ENCODE peak calls at places on chromosomes 2 and 18, in nine cellular contexts. One of them, this sample, is unnamed.
A peak's percentile ranks its signal among the peaks of the same experiment; 100 is the strongest.

GRCh38 chr2:205283721-205284270 is 398.5 kb upstream of the NRP2 start:
- DNase-seq in HepG2: no peak
- DNase-seq in GM23248: no peak
- DNase-seq in Peyer's patch: no peak
- DNase-seq in endothelial cell of umbilical vein: no peak
- DNase-seq in psoas muscle: no peak
- DNase-seq in body of pancreas: no peak
- DNase-seq in spleen: no peak
- DNase-seq in mammary epithelial cell: no peak
- DNase-seq in this sample: no peak

GRCh38 chr2:223731503-223731902 is 105.9 kb downstream of the AP1S3 start:
- DNase-seq in endothelial cell of umbilical vein: no peak
- DNase-seq in spleen: no peak
- DNase-seq in psoas muscle: no peak
- DNase-seq in body of pancreas: no peak
- DNase-seq in Peyer's patch: no peak
- DNase-seq in mammary epithelial cell: no peak
- DNase-seq in HepG2: no peak
- DNase-seq in GM23248: no peak
- DNase-seq in this sample: no peak

GRCh38 chr18:8943900-8944870 is 158.3 kb upstream of the NDUFV2 start:
- DNase-seq in mammary epithelial cell: peak; percentile 41
- DNase-seq in HepG2: no peak
- DNase-seq in spleen: no peak
- DNase-seq in psoas muscle: no peak
- DNase-seq in endothelial cell of umbilical vein: no peak
- DNase-seq in GM23248: peak; percentile 81
- DNase-seq in Peyer's patch: no peak
- DNase-seq in body of pancreas: no peak
- DNase-seq in this sample: no peak

GRCh38 chr18:11324510-11324909 is 175.1 kb upstream of the PIEZO2 start:
- DNase-seq in HepG2: no peak
- DNase-seq in psoas muscle: no peak
- DNase-seq in spleen: no peak
- DNase-seq in body of pancreas: no peak
- DNase-seq in endothelial cell of umbilical vein: no peak
- DNase-seq in GM23248: peak; percentile 29
- DNase-seq in mammary epithelial cell: no peak
- DNase-seq in Peyer's patch: no peak
- DNase-seq in this sample: no peak

GRCh38 chr2:54604771-54605350 is 118.6 kb upstream of the EML6 start:
- DNase-seq in HepG2: no peak
- DNase-seq in psoas muscle: no peak
- DNase-seq in mammary epithelial cell: no peak
- DNase-seq in body of pancreas: no peak
- DNase-seq in Peyer's patch: no peak
- DNase-seq in GM23248: no peak
- DNase-seq in endothelial cell of umbilical vein: peak; percentile 85
- DNase-seq in spleen: no peak
- DNase-seq in this sample: no peak

GRCh38 chr2:216379955-216380354 is 7.7 kb upstream of the MARCHF4 start:
- DNase-seq in psoas muscle: no peak
- DNase-seq in Peyer's patch: no peak
- DNase-seq in spleen: no peak
- DNase-seq in endothelial cell of umbilical vein: no peak
- DNase-seq in GM23248: no peak
- DNase-seq in HepG2: no peak
- DNase-seq in body of pancreas: no peak
- DNase-seq in mammary epithelial cell: no peak
- DNase-seq in this sample: no peak

GRCh38 chr2:225056330-225057073 is 14.2 kb upstream of the DOCK10 start:
- DNase-seq in Peyer's patch: no peak
- DNase-seq in spleen: no peak
- DNase-seq in body of pancreas: no peak
- DNase-seq in endothelial cell of umbilical vein: peak; percentile 28
- DNase-seq in GM23248: peak; percentile 19
- DNase-seq in mammary epithelial cell: peak; percentile 19
- DNase-seq in psoas muscle: no peak
- DNase-seq in HepG2: no peak
- DNase-seq in this sample: no peak

GRCh38 chr18:6885992-6886823 is 156.7 kb downstream of the ARHGAP28 start:
- DNase-seq in endothelial cell of umbilical vein: peak; percentile 62
- DNase-seq in spleen: no peak
- DNase-seq in HepG2: peak; percentile 35
- DNase-seq in mammary epithelial cell: peak; percentile 32
- DNase-seq in Peyer's patch: peak; percentile 82
- DNase-seq in psoas muscle: no peak
- DNase-seq in body of pancreas: peak; percentile 62
- DNase-seq in GM23248: peak; percentile 72
- DNase-seq in this sample: peak; percentile 59

GRCh38 chr18:30903566-30903965 is 139.0 kb downstream of the DSC3 start:
- DNase-seq in HepG2: peak; percentile 9
- DNase-seq in endothelial cell of umbilical vein: no peak
- DNase-seq in spleen: no peak
- DNase-seq in psoas muscle: no peak
- DNase-seq in body of pancreas: no peak
- DNase-seq in mammary epithelial cell: peak; percentile 98
- DNase-seq in Peyer's patch: no peak
- DNase-seq in GM23248: peak; percentile 0
- DNase-seq in this sample: no peak

GRCh38 chr18:63320690-63321265 is 1.2 kb upstream of the BCL2 start:
- DNase-seq in endothelial cell of umbilical vein: peak; percentile 40
- DNase-seq in HepG2: peak; percentile 15
- DNase-seq in mammary epithelial cell: peak; percentile 17
- DNase-seq in GM23248: no peak
- DNase-seq in Peyer's patch: peak; percentile 83
- DNase-seq in spleen: peak; percentile 91
- DNase-seq in body of pancreas: peak; percentile 47
- DNase-seq in psoas muscle: peak; percentile 61
- DNase-seq in this sample: peak; percentile 73

GRCh38 chr2:23363268-23363667 is 21.7 kb upstream of the KLHL29 start:
- DNase-seq in HepG2: no peak
- DNase-seq in endothelial cell of umbilical vein: no peak
- DNase-seq in spleen: no peak
- DNase-seq in Peyer's patch: no peak
- DNase-seq in GM23248: no peak
- DNase-seq in psoas muscle: no peak
- DNase-seq in body of pancreas: no peak
- DNase-seq in mammary epithelial cell: no peak
- DNase-seq in this sample: no peak

GRCh38 chr2:22481507-22482217 is 903.3 kb upstream of the KLHL29 start:
- DNase-seq in body of pancreas: peak; percentile 9
- DNase-seq in Peyer's patch: no peak
- DNase-seq in endothelial cell of umbilical vein: no peak
- DNase-seq in mammary epithelial cell: no peak
- DNase-seq in psoas muscle: no peak
- DNase-seq in spleen: no peak
- DNase-seq in HepG2: no peak
- DNase-seq in GM23248: no peak
- DNase-seq in this sample: no peak

GRCh38 chr2:128384446-128384845 is 65.8 kb upstream of the HS6ST1 start:
- DNase-seq in endothelial cell of umbilical vein: no peak
- DNase-seq in body of pancreas: no peak
- DNase-seq in spleen: peak; percentile 54
- DNase-seq in HepG2: no peak
- DNase-seq in psoas muscle: peak; percentile 15
- DNase-seq in mammary epithelial cell: no peak
- DNase-seq in GM23248: no peak
- DNase-seq in Peyer's patch: no peak
- DNase-seq in this sample: no peak

GRCh38 chr2:60977562-60977895 is 40.0 kb upstream of the PEX13 start:
- DNase-seq in GM23248: no peak
- DNase-seq in body of pancreas: no peak
- DNase-seq in HepG2: no peak
- DNase-seq in Peyer's patch: no peak
- DNase-seq in mammary epithelial cell: no peak
- DNase-seq in endothelial cell of umbilical vein: no peak
- DNase-seq in psoas muscle: no peak
- DNase-seq in spleen: no peak
- DNase-seq in this sample: no peak

GRCh38 chr2:60976875-60977561 is 40.5 kb upstream of the PEX13 start:
- DNase-seq in GM23248: no peak
- DNase-seq in HepG2: no peak
- DNase-seq in endothelial cell of umbilical vein: no peak
- DNase-seq in psoas muscle: no peak
- DNase-seq in body of pancreas: no peak
- DNase-seq in spleen: no peak
- DNase-seq in Peyer's patch: no peak
- DNase-seq in mammary epithelial cell: no peak
- DNase-seq in this sample: no peak

GRCh38 chr2:60976271-60976670 is 41.2 kb upstream of the PEX13 start:
- DNase-seq in mammary epithelial cell: no peak
- DNase-seq in HepG2: no peak
- DNase-seq in body of pancreas: no peak
- DNase-seq in psoas muscle: no peak
- DNase-seq in GM23248: no peak
- DNase-seq in Peyer's patch: no peak
- DNase-seq in spleen: no peak
- DNase-seq in endothelial cell of umbilical vein: no peak
- DNase-seq in this sample: no peak

GRCh38 chr2:60980031-60980815 is 37.3 kb upstream of the PEX13 start:
- DNase-seq in GM23248: no peak
- DNase-seq in body of pancreas: no peak
- DNase-seq in endothelial cell of umbilical vein: no peak
- DNase-seq in psoas muscle: no peak
- DNase-seq in HepG2: no peak
- DNase-seq in Peyer's patch: no peak
- DNase-seq in mammary epithelial cell: no peak
- DNase-seq in spleen: no peak
- DNase-seq in this sample: no peak

GRCh38 chr2:60979231-60979630 is 38.3 kb upstream of the PEX13 start:
- DNase-seq in GM23248: no peak
- DNase-seq in psoas muscle: no peak
- DNase-seq in spleen: no peak
- DNase-seq in HepG2: no peak
- DNase-seq in mammary epithelial cell: no peak
- DNase-seq in body of pancreas: no peak
- DNase-seq in endothelial cell of umbilical vein: no peak
- DNase-seq in Peyer's patch: no peak
- DNase-seq in this sample: no peak
- H3K4me1 ChIP-seq in GM23248: no peaks in the 10 kb centered on the region
- H3K4me1 ChIP-seq in psoas muscle: no peaks in the 10 kb centered on the region
- H3K4me1 ChIP-seq in spleen: peaks cover 15% of the 10 kb centered on the region
- H3K4me1 ChIP-seq in HepG2: no peaks in the 10 kb centered on the region
- H3K4me1 ChIP-seq in mammary epithelial cell: no peaks in the 10 kb centered on the region
- H3K4me1 ChIP-seq in body of pancreas: peaks cover 13% of the 10 kb centered on the region
- H3K4me1 ChIP-seq in endothelial cell of umbilical vein: no peaks in the 10 kb centered on the region
- H3K4me1 ChIP-seq in Peyer's patch: no peaks in the 10 kb centered on the region
- H3K4me1 ChIP-seq in this sample: no peaks in the 10 kb centered on the region

DNA sequence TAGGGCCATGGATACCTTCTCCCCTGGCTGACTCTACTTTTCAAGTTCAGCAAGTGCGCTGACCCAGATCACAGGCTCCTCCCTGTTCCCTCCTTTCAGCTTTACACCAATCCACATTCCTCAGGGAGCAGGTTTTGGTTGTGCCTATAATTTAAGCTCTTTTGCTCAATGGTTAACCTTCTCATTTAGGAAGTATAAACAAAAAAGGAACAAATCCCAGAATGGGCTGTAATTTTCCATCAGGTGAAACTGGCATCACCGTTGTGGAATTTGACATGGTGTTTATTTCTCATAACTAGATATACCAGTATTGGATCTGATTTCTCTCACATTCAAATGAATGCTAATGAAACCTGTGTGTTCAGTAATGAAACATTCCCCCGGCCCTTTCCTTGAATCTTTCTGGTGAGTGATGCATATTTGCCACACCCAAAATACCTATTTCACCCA is 13.6 kb downstream of the STRN start:
- DNase-seq in body of pancreas: peak; percentile 50
- DNase-seq in endothelial cell of umbilical vein: no peak
- DNase-seq in HepG2: no peak
- DNase-seq in spleen: no peak
- DNase-seq in mammary epithelial cell: peak; percentile 60
- DNase-seq in psoas muscle: no peak
- DNase-seq in GM23248: no peak
- DNase-seq in Peyer's patch: no peak
- DNase-seq in this sample: no peak
- H3K27ac ChIP-seq in body of pancreas: peak overlapping the region; percentile 40
- H3K27ac ChIP-seq in endothelial cell of umbilical vein: no peak overlapping the region
- H3K27ac ChIP-seq in HepG2: no peak overlapping the region
- H3K27ac ChIP-seq in spleen: no peak overlapping the region
- H3K27ac ChIP-seq in mammary epithelial cell: peak overlapping the region; percentile 91
- H3K27ac ChIP-seq in psoas muscle: peak overlapping the region; percentile 81
- H3K27ac ChIP-seq in GM23248: no peak overlapping the region
- H3K27ac ChIP-seq in Peyer's patch: no peak overlapping the region
- H3K27ac ChIP-seq in this sample: no peak overlapping the region

GRCh38 chr2:202270487-202270886 is 4.9 kb downstream of the NOP58 start:
- DNase-seq in psoas muscle: no peak
- DNase-seq in endothelial cell of umbilical vein: no peak
- DNase-seq in mammary epithelial cell: no peak
- DNase-seq in spleen: no peak
- DNase-seq in Peyer's patch: no peak
- DNase-seq in body of pancreas: no peak
- DNase-seq in HepG2: no peak
- DNase-seq in GM23248: no peak
- DNase-seq in this sample: no peak
- H3K36me3 ChIP-seq in psoas muscle: peaks cover 14% of the 10 kb centered on the region
- H3K36me3 ChIP-seq in endothelial cell of umbilical vein: peaks cover 3% of the 10 kb centered on the region
- H3K36me3 ChIP-seq in mammary epithelial cell: peaks cover 6% of the 10 kb centered on the region
- H3K36me3 ChIP-seq in spleen: no peaks in the 10 kb centered on the region
- H3K36me3 ChIP-seq in Peyer's patch: no peaks in the 10 kb centered on the region
- H3K36me3 ChIP-seq in body of pancreas: no peaks in the 10 kb centered on the region
- H3K36me3 ChIP-seq in HepG2: peaks cover 7% of the 10 kb centered on the region
- H3K36me3 ChIP-seq in GM23248: no peaks in the 10 kb centered on the region
- H3K36me3 ChIP-seq in this sample: no peaks in the 10 kb centered on the region

GRCh38 chr2:195562624-195563566 is 94.1 kb upstream of the SLC39A10 start:
- DNase-seq in psoas muscle: no peak
- DNase-seq in HepG2: no peak
- DNase-seq in Peyer's patch: peak; percentile 58
- DNase-seq in endothelial cell of umbilical vein: no peak
- DNase-seq in mammary epithelial cell: no peak
- DNase-seq in spleen: peak; percentile 56
- DNase-seq in body of pancreas: no peak
- DNase-seq in GM23248: peak; percentile 40
- DNase-seq in this sample: no peak
- H3K4me1 ChIP-seq in psoas muscle: no peaks in the 10 kb centered on the region
- H3K4me1 ChIP-seq in HepG2: no peaks in the 10 kb centered on the region
- H3K4me1 ChIP-seq in Peyer's patch: no peaks in the 10 kb centered on the region
- H3K4me1 ChIP-seq in endothelial cell of umbilical vein: no peaks in the 10 kb centered on the region
- H3K4me1 ChIP-seq in mammary epithelial cell: peaks cover 34% of the 10 kb centered on the region
- H3K4me1 ChIP-seq in spleen: peaks cover 64% of the 10 kb centered on the region
- H3K4me1 ChIP-seq in body of pancreas: peaks cover 6% of the 10 kb centered on the region
- H3K4me1 ChIP-seq in GM23248: peaks cover 67% of the 10 kb centered on the region
- H3K4me1 ChIP-seq in this sample: peaks cover 6% of the 10 kb centered on the region